ENCODE peak calls at places on chromosomes 1 and 21, in seven cellular contexts. K, Y, A, B, J, X and P are unnamed samples. For H3K9me3, the result is how much of the 10 kb centered on the place peaks cover.

GRCh38 chr1:2477309-2477708 is 1.2 kb downstream of the PLCH2 start:
- DNase-seq in X (no peak), B (no peak), A (no peak), Y (no peak), J (no peak), K (no peak), P (no peak)

GRCh38 chr1:98217601-98218000 is 296.8 kb upstream of the DPYD start:
- DNase-seq in J (no peak), K (no peak), A (no peak), Y (no peak), X (no peak), B (no peak), P (no peak)

GRCh38 chr1:30450818-30451233 is 272.6 kb downstream of the MATN1 start:
- DNase-seq in K (no peak), X (no peak), B (no peak), Y (no peak), J (no peak), A (no peak), P (no peak)

GRCh38 chr1:41806472-41807155 is 112.1 kb downstream of the HIVEP3 start:
- DNase-seq in A (no peak), X (no peak), K (no peak), J (no peak), Y (no peak), B (no peak), P (no peak)

GRCh38 chr1:95003433-95003738 is 69.4 kb downstream of the ALG14 start:
- DNase-seq in X (no peak), K (no peak), Y (no peak), A (no peak), J (peak), B (no peak), P (no peak)

GRCh38 chr1:228405979-228406265 is 713 bp downstream of the TRIM11 start:
- DNase-seq in A (no peak), B (no peak), K (no peak), J (no peak), Y (no peak), X (no peak), P (no peak)

GRCh38 chr1:39205102-39205780 is 746 bp downstream of the MACF1 start:
- DNase-seq in Y (no peak), A (no peak), J (peak), K (no peak), X (peak), B (no peak), P (no peak)

GRCh38 chr1:82143108-82143833 is 342.5 kb downstream of the ADGRL2 start:
- DNase-seq in K (no peak), X (no peak), Y (no peak), J (no peak), B (no peak), A (no peak), P (no peak)

GRCh38 chr1:34419662-34420061 is 243.0 kb downstream of the C1orf94 start:
- DNase-seq in K (peak), X (no peak), A (no peak), Y (no peak), J (no peak), B (no peak), P (no peak)

GRCh38 chr21:26798856-26799751 is 46.1 kb downstream of the ADAMTS1 start:
- DNase-seq in J (no peak), B (no peak), A (no peak), Y (no peak), K (no peak), X (no peak), P (no peak)

GRCh38 chr1:237416924-237417655 is 375.1 kb downstream of the RYR2 start:
- DNase-seq in Y (no peak), J (no peak), X (no peak), B (no peak), A (no peak), K (no peak), P (no peak)

GRCh38 chr21:9763306-9763705 is 758.1 kb upstream of the TPTE start:
- DNase-seq in A (no peak), X (no peak), B (no peak), J (no peak), Y (no peak), K (no peak), P (no peak)
- H3K9me3 ChIP-seq in A (under half), X (under half), B (half or more), J (under half), Y (under half), K (under half), P (under half)

DNA sequence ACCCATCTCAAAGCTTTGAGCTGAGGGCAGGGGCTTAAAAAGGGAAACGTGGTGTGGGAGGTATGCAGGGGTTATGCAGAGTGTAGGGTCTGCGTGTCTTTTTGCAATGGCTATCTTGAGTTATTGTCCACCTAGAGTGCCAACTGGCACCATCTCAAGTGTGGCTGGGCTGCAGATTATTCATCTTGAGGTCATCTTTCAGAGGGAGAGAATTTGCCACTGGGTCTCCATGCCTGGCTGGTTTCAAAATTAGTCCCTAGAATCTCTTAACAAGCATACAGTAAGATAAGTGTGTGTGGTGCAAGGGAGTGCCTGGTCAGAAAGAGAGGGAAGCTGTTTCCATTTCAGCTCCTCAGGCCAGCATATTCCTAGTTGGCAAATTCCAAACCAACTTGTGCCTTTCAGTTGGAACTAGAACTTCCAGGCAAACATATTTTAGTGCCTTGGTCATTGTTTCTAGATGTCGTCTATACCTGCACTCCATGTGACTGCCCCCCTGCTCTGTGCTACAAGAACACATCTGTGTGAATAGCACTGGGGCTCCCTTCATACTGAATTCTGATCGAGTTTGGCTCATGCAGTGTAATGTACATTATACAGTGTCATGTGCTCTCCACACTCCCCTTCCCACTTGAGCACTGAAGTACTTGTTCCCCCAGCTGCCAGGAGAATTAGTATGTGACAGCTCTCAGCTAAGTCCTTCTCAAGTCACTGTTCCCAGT is 5.0 kb upstream of the OR2T8 start:
- DNase-seq in Y (no peak), K (no peak), B (no peak), J (no peak), A (no peak), X (no peak), P (no peak)
- H3K9me3 ChIP-seq in Y (under half), K (under half), B (under half), J (under half), A (under half), X (under half), P (under half)

GRCh38 chr21:40567511-40567910 is 279.4 kb downstream of the DSCAM start:
- DNase-seq in B (no peak), Y (no peak), X (no peak), K (no peak), J (no peak), A (no peak), P (no peak)
- H3K9me3 ChIP-seq in B (under half), Y (under half), X (under half), K (under half), J (under half), A (under half), P (under half)

DNA sequence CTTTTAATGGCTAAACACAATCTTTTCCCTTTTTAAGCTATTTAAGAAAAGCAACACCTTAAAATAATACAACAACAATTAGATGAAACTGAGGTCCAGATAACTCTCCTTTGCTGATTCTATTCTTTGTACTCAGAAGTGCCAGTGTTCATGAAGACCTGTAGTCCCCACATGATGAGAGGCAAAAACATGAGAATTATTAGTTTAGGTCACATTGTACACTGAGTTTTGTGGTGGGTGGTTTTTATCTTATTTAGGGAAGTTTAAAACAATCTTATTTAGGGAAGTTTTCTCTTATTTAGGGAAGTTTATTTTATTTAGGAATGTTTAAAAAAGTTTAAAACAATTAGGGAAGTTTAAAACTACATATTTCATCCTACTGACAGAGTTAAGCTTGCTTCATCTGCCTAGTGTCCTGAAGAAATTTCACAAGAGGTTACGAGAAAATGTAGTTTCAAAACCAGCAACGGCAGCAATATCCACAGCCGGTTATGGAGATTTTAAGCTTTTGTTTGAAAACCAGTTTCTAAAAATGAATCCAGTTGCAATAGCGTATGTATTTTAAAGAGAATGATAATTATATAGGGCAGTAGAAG is 7.8 kb upstream of the OR14I1 start:
- DNase-seq in B (no peak), A (no peak), Y (no peak), K (no peak), X (no peak), J (no peak), P (no peak)
- H3K9me3 ChIP-seq in B (under half), A (under half), Y (under half), K (under half), X (under half), J (under half), P (under half)

GRCh38 chr1:5822726-5823125 is 169.5 kb downstream of the NPHP4 start:
- DNase-seq in A (no peak), B (no peak), X (no peak), J (no peak), K (no peak), Y (no peak), P (no peak)
- H3K9me3 ChIP-seq in A (under half), B (under half), X (under half), J (under half), K (under half), Y (under half), P (under half)

GRCh38 chr21:9758141-9758540 is 763.2 kb upstream of the TPTE start:
- DNase-seq in Y (no peak), X (no peak), A (no peak), B (no peak), K (no peak), J (no peak), P (no peak)
- H3K9me3 ChIP-seq in Y (under half), X (under half), A (under half), B (under half), K (under half), J (under half), P (under half)